ENCODE peak calls at places on chromosome 22, in nine cellular contexts. V, J, P, T, Q, A, I, W and B are unnamed samples.

GRCh38 chr22:41197808-41198585 is 7.1 kb upstream of the L3MBTL2 start:
- DNase-seq in V (peak), J (no peak), P (no peak), T (no peak), Q (no peak), A (peak), I (no peak), W (no peak), B (no peak)

GRCh38 chr22:46456818-46457163 is 80.6 kb downstream of the CELSR1 start:
- DNase-seq in V (no peak), J (no peak), P (no peak), T (no peak), Q (no peak), A (no peak), I (no peak), W (no peak), B (no peak)

GRCh38 chr22:24925586-24926427 is 20.7 kb downstream of the LHFPL7 start:
- DNase-seq in V (peak), J (no peak), P (no peak), T (no peak), Q (no peak), A (peak), I (no peak), W (no peak), B (no peak)

GRCh38 chr22:39132281-39132680 is 20.2 kb downstream of the CBX7 start:
- DNase-seq in V (no peak), J (no peak), P (no peak), T (no peak), Q (no peak), A (no peak), I (no peak), W (no peak), B (no peak)

GRCh38 chr22:49019737-49020136 is 807.9 kb downstream of the BRD1 start:
- DNase-seq in V (no peak), J (no peak), P (peak), T (no peak), Q (no peak), A (no peak), I (no peak), W (no peak), B (no peak)

GRCh38 chr22:25402501-25403283 is 161.8 kb upstream of the GRK3 start:
- DNase-seq in V (no peak), J (no peak), P (no peak), T (peak), Q (peak), A (no peak), I (no peak), W (peak), B (no peak)

GRCh38 chr22:29313126-29314071 is 2.1 kb downstream of the RASL10A start:
- DNase-seq in V (peak), J (no peak), P (peak), T (peak), Q (no peak), A (peak), I (no peak), W (no peak), B (no peak)

GRCh38 chr22:46033256-46034200 is 56.6 kb upstream of the WNT7B start:
- DNase-seq in V (peak), J (no peak), P (no peak), T (no peak), Q (no peak), A (no peak), I (no peak), W (no peak), B (no peak)

GRCh38 chr22:39612811-39613548 is 42.4 kb downstream of the CACNA1I start:
- DNase-seq in V (no peak), J (no peak), P (no peak), T (no peak), Q (no peak), A (no peak), I (no peak), W (no peak), B (no peak)

GRCh38 chr22:50169774-50170341 is 673 bp upstream of the PANX2 start:
- DNase-seq in V (no peak), J (no peak), P (no peak), T (peak), Q (no peak), A (peak), I (peak), W (no peak), B (no peak)

GRCh38 chr22:24772493-24773220 is 1.9 kb downstream of the PIWIL3 start:
- DNase-seq in V (peak), J (no peak), P (no peak), T (peak), Q (peak), A (peak), I (no peak), W (no peak), B (no peak)

GRCh38 chr22:30290679-30291333 is 1.5 kb upstream of the CASTOR1 start:
- DNase-seq in V (no peak), J (no peak), P (peak), T (peak), Q (peak), A (peak), I (peak), W (peak), B (peak)

GRCh38 chr22:46219650-46220049 is 30.4 kb downstream of the CDPF1 start:
- DNase-seq in V (no peak), J (no peak), P (no peak), T (no peak), Q (no peak), A (no peak), I (no peak), W (no peak), B (no peak)

GRCh38 chr22:37284807-37285355 is 2.6 kb downstream of the CYTH4 start:
- DNase-seq in V (no peak), J (peak), P (no peak), T (no peak), Q (no peak), A (no peak), I (peak), W (no peak), B (peak)

GRCh38 chr22:25177226-25177625 is 22.4 kb upstream of the CRYBB3 start:
- DNase-seq in V (no peak), J (no peak), P (no peak), T (no peak), Q (no peak), A (no peak), I (no peak), W (no peak), B (no peak)

GRCh38 chr22:27804683-27805297 is 3.2 kb upstream of the MN1 start:
- DNase-seq in V (peak), J (no peak), P (no peak), T (peak), Q (peak), A (peak), I (peak), W (peak), B (peak)

GRCh38 chr22:39341179-39341578 is 8.6 kb upstream of the SYNGR1 start:
- DNase-seq in V (no peak), J (no peak), P (peak), T (no peak), Q (no peak), A (no peak), I (no peak), W (no peak), B (no peak)

GRCh38 chr22:22666307-22667091 is 22.1 kb downstream of the GGTLC2 start:
- DNase-seq in V (peak), J (peak), P (no peak), T (peak), Q (no peak), A (peak), I (no peak), W (no peak), B (peak)

GRCh38 chr22:30340911-30341685 is 14.4 kb upstream of the TBC1D10A start:
- DNase-seq in V (no peak), J (no peak), P (no peak), T (no peak), Q (no peak), A (no peak), I (peak), W (no peak), B (no peak)

GRCh38 chr22:24066872-24067271 is 55.8 kb downstream of the CABIN1 start:
- DNase-seq in V (no peak), J (no peak), P (peak), T (no peak), Q (no peak), A (no peak), I (no peak), W (no peak), B (no peak)

GRCh38 chr22:49999063-49999900 is 13.3 kb downstream of the IL17REL start:
- DNase-seq in V (peak), J (peak), P (no peak), T (no peak), Q (no peak), A (peak), I (no peak), W (no peak), B (no peak)

GRCh38 chr22:37803195-37803635 is 4.5 kb upstream of the GCAT start:
- DNase-seq in V (peak), J (no peak), P (peak), T (no peak), Q (no peak), A (peak), I (no peak), W (no peak), B (no peak)

GRCh38 chr22:30132290-30132996 is 52.2 kb downstream of the HORMAD2 start:
- DNase-seq in V (no peak), J (no peak), P (no peak), T (no peak), Q (no peak), A (no peak), I (no peak), W (no peak), B (no peak)

GRCh38 chr22:18970180-18970947 is 34.3 kb upstream of the PRODH start:
- DNase-seq in V (peak), J (peak), P (no peak), T (no peak), Q (no peak), A (peak), I (no peak), W (no peak), B (no peak)
- TF ChIP-seq CTCF in V (no peak), J (no peak), P (no peak), T (no peak), Q (no peak), A (peak), I (no peak), W (peak), B (no peak)

GRCh38 chr22:20166703-20167102 is 15.8 kb upstream of the CCDC188 start:
- DNase-seq in V (no peak), J (no peak), P (no peak), T (no peak), Q (no peak), A (no peak), I (no peak), W (no peak), B (no peak)

GRCh38 chr22:20171288-20172037 is 20.6 kb upstream of the CCDC188 start:
- DNase-seq in V (no peak), J (no peak), P (no peak), T (no peak), Q (no peak), A (no peak), I (no peak), W (no peak), B (no peak)

GRCh38 chr22:20170170-20170569 is 19.3 kb upstream of the CCDC188 start:
- DNase-seq in V (no peak), J (no peak), P (no peak), T (no peak), Q (no peak), A (no peak), I (no peak), W (no peak), B (no peak)

GRCh38 chr22:20167643-20168322 is 16.9 kb upstream of the CCDC188 start:
- DNase-seq in V (no peak), J (no peak), P (no peak), T (no peak), Q (no peak), A (no peak), I (no peak), W (no peak), B (no peak)

GRCh38 chr22:20169253-20169822 is 18.5 kb upstream of the CCDC188 start:
- DNase-seq in V (no peak), J (no peak), P (no peak), T (no peak), Q (no peak), A (no peak), I (no peak), W (no peak), B (no peak)
- TF ChIP-seq CTCF in V (no peak), J (no peak), P (no peak), T (no peak), Q (no peak), A (no peak), I (no peak), W (no peak), B (no peak)

GRCh38 chr22:33124471-33124870 is 66.3 kb upstream of the SYN3 start:
- DNase-seq in V (no peak), J (no peak), P (no peak), T (no peak), Q (no peak), A (no peak), I (no peak), W (no peak), B (no peak)

GRCh38 chr22:33129621-33130020 is 71.4 kb upstream of the SYN3 start:
- DNase-seq in V (no peak), J (no peak), P (no peak), T (no peak), Q (no peak), A (no peak), I (no peak), W (no peak), B (no peak)

GRCh38 chr22:33130473-33130872 is 72.3 kb upstream of the SYN3 start:
- DNase-seq in V (no peak), J (no peak), P (no peak), T (no peak), Q (no peak), A (no peak), I (no peak), W (no peak), B (no peak)

DNA sequence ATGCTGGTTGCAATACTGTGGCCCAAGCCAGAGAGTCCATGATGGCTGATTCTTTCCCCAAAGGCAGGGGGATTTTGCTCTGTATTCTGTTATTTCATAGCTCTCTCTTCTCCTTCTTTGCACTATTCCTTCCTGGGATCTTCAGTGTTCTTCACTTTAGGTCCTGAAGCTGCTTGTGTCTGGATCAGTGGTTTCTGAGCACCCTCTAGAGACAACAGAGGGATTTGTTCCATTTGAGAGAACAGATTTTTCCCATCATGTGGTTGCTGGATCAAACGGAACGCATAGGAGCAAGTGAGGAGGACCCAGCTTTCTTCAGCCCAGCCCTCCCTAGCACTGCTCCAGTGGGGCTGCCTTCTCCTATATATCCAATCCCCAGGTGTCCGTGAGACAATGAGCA is 68.7 kb upstream of the SYN3 start:
- DNase-seq in V (no peak), J (no peak), P (no peak), T (peak), Q (peak), A (peak), I (no peak), W (no peak), B (no peak)
- TF ChIP-seq CTCF in V (no peak), J (no peak), P (no peak), T (no peak), Q (no peak), A (peak), I (no peak), W (no peak), B (no peak)

DNA sequence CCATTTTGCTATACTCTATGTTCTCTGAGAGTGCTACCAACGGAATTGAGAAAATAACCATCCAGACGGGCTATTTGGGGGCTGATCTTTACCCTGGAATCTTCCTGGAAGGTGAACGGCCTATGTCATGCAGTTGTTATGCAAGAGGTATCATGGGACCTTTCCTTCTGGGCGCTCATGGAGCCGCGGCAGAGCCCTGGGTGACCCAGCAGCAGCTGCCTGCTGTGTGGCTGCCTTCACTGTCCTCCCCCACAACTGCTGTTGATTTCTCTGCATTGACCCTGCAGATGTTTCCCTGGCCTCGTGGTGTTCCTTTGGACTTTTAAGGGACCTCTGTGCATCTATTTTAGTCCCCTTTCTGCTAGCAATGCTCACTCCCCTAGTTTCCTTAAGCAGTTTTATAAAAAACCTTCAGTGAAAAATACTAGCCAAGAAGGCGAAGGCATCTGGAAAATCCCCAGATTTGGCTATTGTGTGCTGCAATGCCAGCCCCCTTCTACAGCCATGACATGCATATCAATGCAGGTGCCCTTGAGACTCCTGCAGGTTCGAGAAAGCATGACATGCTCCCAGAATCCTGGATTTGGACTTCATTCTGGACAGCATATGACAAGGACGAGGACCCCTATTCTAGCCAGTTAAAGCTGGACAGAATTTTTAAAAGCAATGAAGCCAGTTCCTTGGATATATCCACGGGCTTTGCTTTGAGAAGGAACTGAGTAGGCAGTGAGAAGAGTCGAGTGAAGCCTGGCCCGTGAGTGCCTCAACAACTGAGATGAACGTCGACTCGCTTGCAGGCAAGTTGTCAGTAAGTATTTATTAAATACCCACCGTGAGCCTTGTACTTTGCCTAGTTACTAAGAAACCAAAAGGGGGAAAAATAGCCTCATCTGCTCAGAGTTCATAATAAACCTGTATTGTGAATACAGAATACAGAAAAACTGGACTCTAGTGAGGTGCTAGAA is at the start of gene SLC25A18:
- DNase-seq in V (no peak), J (no peak), P (no peak), T (peak), Q (no peak), A (peak), I (peak), W (no peak), B (no peak)
- TF ChIP-seq CTCF in V (no peak), J (no peak), P (no peak), T (peak), Q (no peak), A (peak), I (peak), W (no peak), B (no peak)

DNA sequence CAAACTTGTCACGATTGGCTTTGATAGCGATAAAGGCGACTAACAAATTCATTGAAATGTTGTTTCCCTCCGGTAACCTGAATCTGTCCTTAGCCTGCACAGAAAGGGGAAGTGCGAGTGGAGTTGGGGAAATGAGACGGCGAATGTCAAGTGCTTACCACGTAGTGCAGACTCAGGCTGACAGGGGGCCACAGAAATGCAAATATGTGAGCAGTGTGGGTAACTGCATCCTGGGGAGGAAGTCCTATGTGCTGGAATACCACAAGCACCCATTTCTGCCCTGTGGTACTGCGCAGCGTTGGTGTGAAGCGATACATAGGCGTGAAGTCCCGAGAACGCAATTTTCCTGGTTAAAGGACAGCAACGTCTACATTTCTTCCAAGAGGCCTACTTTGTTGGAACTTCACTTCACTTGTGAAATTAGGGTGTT is 869 bp upstream of the EIF4ENIF1 start:
- DNase-seq in V (peak), J (peak), P (no peak), T (peak), Q (peak), A (peak), I (peak), W (peak), B (peak)
- TF ChIP-seq CTCF in V (no peak), J (no peak), P (no peak), T (no peak), Q (no peak), A (no peak), I (no peak), W (no peak), B (no peak)